ENCODE peak calls at places on chromosomes 3 and 15, in eight cellular contexts. R, X, J, C, I, K, M and Q are unnamed samples.

GRCh38 chr3:124992041-124992440 is 57.5 kb upstream of the MUC13 start:
- DNase-seq in R (no peak), X (no peak), J (no peak), C (no peak), I (no peak), K (no peak), M (no peak), Q (no peak)

GRCh38 chr3:142622447-142622846 is 26.3 kb downstream of the PLS1 start:
- DNase-seq in R (no peak), X (no peak), J (no peak), C (no peak), I (no peak), K (no peak), M (no peak), Q (no peak)

GRCh38 chr15:65869954-65870871 is 922 bp downstream of the RAB11A start:
- DNase-seq in R (peak; percentile 77), X (no peak), J (peak; percentile 54), C (peak; percentile 48), I (peak; percentile 76), K (peak; percentile 41), M (peak; percentile 63), Q (no peak)

GRCh38 chr3:171936231-171936841 is 93.2 kb downstream of the TMEM212 start:
- DNase-seq in R (no peak), X (no peak), J (peak; percentile 79), C (no peak), I (no peak), K (no peak), M (peak; percentile 85), Q (no peak)

GRCh38 chr15:75214293-75215096 is 12.8 kb downstream of the C15orf39 start:
- DNase-seq in R (no peak), X (no peak), J (no peak), C (no peak), I (no peak), K (no peak), M (no peak), Q (no peak)

GRCh38 chr15:44536298-44536961 is 517 bp upstream of the EIF3J start:
- DNase-seq in R (peak; percentile 89), X (no peak), J (peak; percentile 92), C (no peak), I (peak; percentile 93), K (no peak), M (peak; percentile 94), Q (no peak)

GRCh38 chr15:91863621-91864255 is 10.2 kb downstream of the SLCO3A1 start:
- DNase-seq in R (no peak), X (no peak), J (no peak), C (no peak), I (no peak), K (no peak), M (no peak), Q (no peak)

GRCh38 chr15:69897471-69898237 is 200.1 kb downstream of the TLE3 start:
- DNase-seq in R (no peak), X (no peak), J (no peak), C (no peak), I (no peak), K (no peak), M (peak; percentile 20), Q (no peak)

GRCh38 chr3:141307351-141308059 is 60.8 kb upstream of the ZBTB38 start:
- DNase-seq in R (no peak), X (no peak), J (no peak), C (peak; percentile 61), I (no peak), K (no peak), M (no peak), Q (no peak)

GRCh38 chr3:125141596-125142417 is 70.7 kb downstream of the SLC12A8 start:
- DNase-seq in R (peak; percentile 87), X (peak; percentile 88), J (peak; percentile 29), C (peak; percentile 84), I (no peak), K (no peak), M (peak; percentile 69), Q (peak; percentile 79)

GRCh38 chr3:124486324-124486723 is 243.9 kb upstream of the UMPS start:
- DNase-seq in R (no peak), X (no peak), J (no peak), C (no peak), I (no peak), K (no peak), M (peak; percentile 13), Q (no peak)

GRCh38 chr15:93035953-93036810 is 52.8 kb downstream of the RGMA start:
- DNase-seq in R (peak; percentile 36), X (peak; percentile 86), J (no peak), C (peak; percentile 67), I (peak; percentile 69), K (peak; percentile 66), M (peak; percentile 35), Q (peak; percentile 88)

GRCh38 chr3:55165278-55165677 is 237.4 kb upstream of the LRTM1 start:
- DNase-seq in R (no peak), X (no peak), J (no peak), C (no peak), I (no peak), K (no peak), M (peak; percentile 42), Q (no peak)

GRCh38 chr15:76954744-76955143 is 23.2 kb downstream of the RCN2 start:
- DNase-seq in R (no peak), X (no peak), J (no peak), C (no peak), I (no peak), K (no peak), M (no peak), Q (no peak)

GRCh38 chr15:44666208-44667038 is 3.0 kb upstream of the SPG11 start:
- DNase-seq in R (no peak), X (no peak), J (no peak), C (no peak), I (no peak), K (peak; percentile 61), M (no peak), Q (peak; percentile 25)

GRCh38 chr3:197083486-197083885 is 53.9 kb upstream of the MELTF start:
- DNase-seq in R (peak; percentile 24), X (no peak), J (peak; percentile 78), C (peak; percentile 41), I (no peak), K (no peak), M (peak; percentile 92), Q (no peak)

GRCh38 chr15:31074321-31074720 is 27.2 kb downstream of the TRPM1 start:
- DNase-seq in R (no peak), X (no peak), J (no peak), C (no peak), I (no peak), K (no peak), M (no peak), Q (no peak)

GRCh38 chr3:58624550-58624949 is 42.0 kb downstream of the FAM3D start:
- DNase-seq in R (no peak), X (no peak), J (no peak), C (no peak), I (no peak), K (no peak), M (no peak), Q (no peak)

GRCh38 chr3:187902938-187903337 is 157.7 kb upstream of the BCL6 start:
- DNase-seq in R (no peak), X (no peak), J (no peak), C (no peak), I (no peak), K (peak; percentile 40), M (peak; percentile 41), Q (no peak)

GRCh38 chr15:73305331-73306211 is 63.2 kb downstream of the HCN4 start:
- DNase-seq in R (peak; percentile 42), X (peak; percentile 66), J (peak; percentile 62), C (no peak), I (peak; percentile 69), K (peak; percentile 45), M (peak; percentile 77), Q (peak; percentile 61)

GRCh38 chr3:186599142-186599784 is 13.6 kb upstream of the AHSG start:
- DNase-seq in R (no peak), X (no peak), J (no peak), C (no peak), I (no peak), K (no peak), M (no peak), Q (no peak)

GRCh38 chr3:130905551-130905950 is 11.7 kb downstream of the ATP2C1 start:
- DNase-seq in R (no peak), X (no peak), J (peak; percentile 47), C (no peak), I (no peak), K (peak; percentile 23), M (peak; percentile 22), Q (no peak)

GRCh38 chr3:81268526-81268925 is 492.9 kb downstream of the GBE1 start:
- DNase-seq in R (no peak), X (no peak), J (no peak), C (no peak), I (no peak), K (no peak), M (no peak), Q (no peak)

GRCh38 chr3:38039899-38040261 is 872 bp downstream of the DLEC1 start:
- DNase-seq in R (peak; percentile 70), X (peak; percentile 66), J (peak; percentile 42), C (peak; percentile 58), I (no peak), K (peak; percentile 14), M (peak; percentile 33), Q (no peak)

GRCh38 chr3:112739252-112739945 is 98.5 kb upstream of the CCDC80 start:
- DNase-seq in R (no peak), X (no peak), J (peak; percentile 23), C (no peak), I (no peak), K (no peak), M (peak; percentile 76), Q (no peak)

GRCh38 chr3:156211583-156211982 is 91.2 kb downstream of the KCNAB1 start:
- DNase-seq in R (no peak), X (no peak), J (peak; percentile 81), C (no peak), I (no peak), K (no peak), M (peak; percentile 29), Q (no peak)

GRCh38 chr3:115862824-115863223 is 239.5 kb downstream of the GAP43 start:
- DNase-seq in R (no peak), X (no peak), J (no peak), C (no peak), I (no peak), K (no peak), M (no peak), Q (no peak)

GRCh38 chr3:15151166-15151565 is 52.2 kb upstream of the RBSN start:
- DNase-seq in R (no peak), X (no peak), J (no peak), C (no peak), I (no peak), K (no peak), M (no peak), Q (no peak)

GRCh38 chr3:71142440-71143161 is 440.9 kb downstream of the FOXP1 start:
- DNase-seq in R (no peak), X (no peak), J (no peak), C (no peak), I (no peak), K (peak; percentile 71), M (no peak), Q (no peak)

GRCh38 chr15:52518972-52519371 is 9.7 kb downstream of the MYO5A start:
- DNase-seq in R (no peak), X (no peak), J (no peak), C (no peak), I (no peak), K (no peak), M (no peak), Q (no peak)

GRCh38 chr3:194579091-194579606 is 54.1 kb downstream of the TMEM44 start:
- DNase-seq in R (peak; percentile 80), X (no peak), J (no peak), C (no peak), I (no peak), K (no peak), M (no peak), Q (no peak)